ENCODE peak calls at places on chromosomes 4 and X, in eight cellular contexts. Z, D, G, T, V, L, C and F are unnamed samples.

GRCh38 chrX:120316587-120317283 is 5.5 kb upstream of the TMEM255A start:
- DNase-seq in Z (no peak), D (no peak), G (no peak), T (no peak), V (no peak), L (no peak), C (no peak), F (no peak)

GRCh38 chr4:16617416-16617815 is 281.0 kb downstream of the LDB2 start:
- DNase-seq in Z (no peak), D (no peak), G (no peak), T (no peak), V (no peak), L (no peak), C (no peak), F (no peak)

GRCh38 chrX:41946973-41947612 is 23.7 kb upstream of the CASK start:
- DNase-seq in Z (no peak), D (no peak), G (no peak), T (no peak), V (no peak), L (no peak), C (no peak), F (no peak)

GRCh38 chr4:115154826-115155225 is 41.4 kb upstream of the NDST4 start:
- DNase-seq in Z (no peak), D (no peak), G (no peak), T (no peak), V (peak), L (no peak), C (no peak), F (no peak)

GRCh38 chr4:109009909-109010308 is 247.1 kb upstream of the ETNPPL start:
- DNase-seq in Z (no peak), D (no peak), G (no peak), T (no peak), V (peak), L (no peak), C (no peak), F (no peak)

GRCh38 chrX:129585691-129586090 is 45.6 kb downstream of the OCRL start:
- DNase-seq in Z (no peak), D (no peak), G (no peak), T (no peak), V (no peak), L (no peak), C (no peak), F (no peak)

GRCh38 chr4:70945046-70945445 is 42.9 kb downstream of the MOB1B start:
- DNase-seq in Z (no peak), D (no peak), G (no peak), T (no peak), V (no peak), L (no peak), C (no peak), F (no peak)

GRCh38 chr4:5916229-5916628 is 23.3 kb upstream of the CRMP1 start:
- DNase-seq in Z (peak), D (no peak), G (no peak), T (no peak), V (no peak), L (no peak), C (no peak), F (no peak)

GRCh38 chr4:150849016-150849415 is 166.1 kb downstream of the LRBA start:
- DNase-seq in Z (no peak), D (no peak), G (no peak), T (no peak), V (no peak), L (no peak), C (no peak), F (no peak)

GRCh38 chr4:112119358-112119783 is 25.9 kb upstream of the FAM241A start:
- DNase-seq in Z (no peak), D (no peak), G (no peak), T (no peak), V (no peak), L (no peak), C (no peak), F (no peak)

GRCh38 chr4:123587983-123588494 is 191.4 kb downstream of the SPRY1 start:
- DNase-seq in Z (no peak), D (no peak), G (no peak), T (no peak), V (peak), L (no peak), C (no peak), F (no peak)

GRCh38 chr4:73445383-73446335 is 9.6 kb downstream of the AFP start:
- DNase-seq in Z (no peak), D (no peak), G (no peak), T (no peak), V (no peak), L (no peak), C (no peak), F (no peak)

GRCh38 chrX:135086197-135086854 is 34.0 kb downstream of the ETDB start:
- DNase-seq in Z (no peak), D (no peak), G (peak), T (no peak), V (peak), L (no peak), C (peak), F (no peak)

GRCh38 chrX:22486326-22486725 is 213.6 kb downstream of the CBLL2 start:
- DNase-seq in Z (no peak), D (no peak), G (no peak), T (no peak), V (no peak), L (no peak), C (no peak), F (no peak)

GRCh38 chr4:112509243-112510190 is 6.5 kb downstream of the NEUROG2 start:
- DNase-seq in Z (no peak), D (no peak), G (peak), T (no peak), V (no peak), L (peak), C (peak), F (no peak)

GRCh38 chrX:69232945-69233344 is 67.7 kb upstream of the PJA1 start:
- DNase-seq in Z (peak), D (no peak), G (peak), T (no peak), V (no peak), L (no peak), C (no peak), F (no peak)

GRCh38 chrX:1623691-1624090 is 8.8 kb downstream of the ASMT start:
- DNase-seq in Z (no peak), D (no peak), G (no peak), T (no peak), V (no peak), L (no peak), C (no peak), F (no peak)

GRCh38 chr4:1012031-1012739 is 759 bp downstream of the FGFRL1 start:
- DNase-seq in Z (no peak), D (no peak), G (no peak), T (no peak), V (no peak), L (no peak), C (no peak), F (peak)

GRCh38 chrX:12702509-12703091 is 88.6 kb upstream of the PRPS2 start:
- DNase-seq in Z (no peak), D (no peak), G (no peak), T (no peak), V (no peak), L (peak), C (no peak), F (no peak)

GRCh38 chrX:74835566-74835965 is 89.7 kb downstream of the NEXMIF start:
- DNase-seq in Z (peak), D (no peak), G (no peak), T (no peak), V (no peak), L (no peak), C (no peak), F (no peak)

GRCh38 chrX:139112432-139112831 is 400.9 kb upstream of the FGF13 start:
- DNase-seq in Z (no peak), D (no peak), G (peak), T (no peak), V (peak), L (no peak), C (no peak), F (no peak)

GRCh38 chr4:31194823-31195222 is 474.7 kb downstream of the PCDH7 start:
- DNase-seq in Z (no peak), D (no peak), G (peak), T (no peak), V (no peak), L (no peak), C (no peak), F (no peak)

GRCh38 chr4:2816401-2816954 is 23.6 kb downstream of the SH3BP2 start:
- DNase-seq in Z (no peak), D (no peak), G (no peak), T (no peak), V (no peak), L (no peak), C (no peak), F (no peak)

GRCh38 chrX:107537815-107538214 is 88.4 kb downstream of the FRMPD3 start:
- DNase-seq in Z (no peak), D (no peak), G (no peak), T (no peak), V (no peak), L (peak), C (peak), F (peak)

GRCh38 chr4:38144029-38144428 is 183.8 kb downstream of the PTTG2 start:
- DNase-seq in Z (no peak), D (no peak), G (no peak), T (no peak), V (no peak), L (no peak), C (no peak), F (no peak)

GRCh38 chr4:41718907-41719306 is 29.6 kb downstream of the PHOX2B start:
- DNase-seq in Z (no peak), D (no peak), G (no peak), T (no peak), V (peak), L (no peak), C (no peak), F (no peak)

GRCh38 chrX:30283456-30284200 is 25.6 kb downstream of the NR0B1 start:
- DNase-seq in Z (no peak), D (no peak), G (no peak), T (peak), V (peak), L (no peak), C (no peak), F (no peak)

GRCh38 chrX:106726485-106727437 is at the start of gene RNF128:
- DNase-seq in Z (no peak), D (peak), G (peak), T (no peak), V (no peak), L (peak), C (peak), F (peak)

GRCh38 chr4:113935190-113935589 is 44.3 kb downstream of the ARSJ start:
- DNase-seq in Z (no peak), D (no peak), G (no peak), T (no peak), V (no peak), L (no peak), C (no peak), F (no peak)

GRCh38 chr4:77818667-77819408 is at the start of gene CNOT6L:
- DNase-seq in Z (peak), D (peak), G (peak), T (no peak), V (no peak), L (peak), C (peak), F (peak)

GRCh38 chrX:12956704-12957541 is 18.0 kb upstream of the TMSB4X start:
- DNase-seq in Z (no peak), D (no peak), G (no peak), T (no peak), V (no peak), L (no peak), C (no peak), F (no peak)

GRCh38 chr4:162894387-162894786 is 272.3 kb downstream of the NAF1 start:
- DNase-seq in Z (no peak), D (no peak), G (no peak), T (no peak), V (no peak), L (no peak), C (no peak), F (no peak)

GRCh38 chr4:145299380-145300076 is 119.1 kb upstream of the OTUD4 start:
- DNase-seq in Z (no peak), D (no peak), G (no peak), T (no peak), V (peak), L (no peak), C (no peak), F (no peak)

GRCh38 chr4:53010320-53010719 is 148.2 kb downstream of the RASL11B start:
- DNase-seq in Z (no peak), D (no peak), G (no peak), T (no peak), V (no peak), L (no peak), C (no peak), F (no peak)

GRCh38 chr4:26589699-26590098 is 5.8 kb downstream of the TBC1D19 start:
- DNase-seq in Z (no peak), D (no peak), G (no peak), T (no peak), V (no peak), L (no peak), C (no peak), F (no peak)